ENCODE peak calls at places on chromosomes 6 and 20, in six cellular contexts. One of them, this sample, is unnamed.

GRCh38 chr6:10547809-10548208 is 26.7 kb downstream of the GCNT2 start:
- DNase-seq in GM12878: no peak
- DNase-seq in HepG2: no peak
- DNase-seq in HCT116: no peak
- DNase-seq in K562: no peak
- DNase-seq in H1: no peak
- DNase-seq in this sample: no peak

GRCh38 chr6:31658983-31659648 is 1.5 kb downstream of the C6orf47 start:
- DNase-seq in HCT116: no peak
- DNase-seq in GM12878: no peak
- DNase-seq in H1: no peak
- DNase-seq in K562: no peak
- DNase-seq in HepG2: no peak
- DNase-seq in this sample: no peak

GRCh38 chr6:104940881-104941693 is 15.8 kb upstream of the LIN28B start:
- DNase-seq in HCT116: no peak
- DNase-seq in GM12878: no peak
- DNase-seq in H1: peak; percentile 89
- DNase-seq in HepG2: peak; percentile 43
- DNase-seq in K562: peak; percentile 77
- DNase-seq in this sample: peak; percentile 79

GRCh38 chr6:42341221-42341620 is 110.5 kb downstream of the TRERF1 start:
- DNase-seq in HepG2: no peak
- DNase-seq in HCT116: no peak
- DNase-seq in H1: no peak
- DNase-seq in GM12878: no peak
- DNase-seq in K562: no peak
- DNase-seq in this sample: no peak

GRCh38 chr6:135145509-135145865 is 35.6 kb upstream of the MYB start:
- DNase-seq in K562: no peak
- DNase-seq in HepG2: no peak
- DNase-seq in GM12878: no peak
- DNase-seq in H1: no peak
- DNase-seq in HCT116: no peak
- DNase-seq in this sample: no peak

GRCh38 chr6:44056392-44057237 is 70.6 kb downstream of the MRPL14 start:
- DNase-seq in H1: no peak
- DNase-seq in HCT116: no peak
- DNase-seq in HepG2: no peak
- DNase-seq in K562: no peak
- DNase-seq in GM12878: no peak
- DNase-seq in this sample: no peak

GRCh38 chr6:49550413-49551125 is at the start of gene C6orf141:
- DNase-seq in HepG2: no peak
- DNase-seq in HCT116: peak; percentile 70
- DNase-seq in H1: peak; percentile 81
- DNase-seq in GM12878: no peak
- DNase-seq in K562: no peak
- DNase-seq in this sample: peak; percentile 83

GRCh38 chr20:62203378-62204030 is 16.6 kb downstream of the HRH3 start:
- DNase-seq in HCT116: no peak
- DNase-seq in K562: no peak
- DNase-seq in GM12878: no peak
- DNase-seq in HepG2: no peak
- DNase-seq in H1: no peak
- DNase-seq in this sample: no peak

GRCh38 chr6:31180500-31180899 is 10.0 kb upstream of the POU5F1 start:
- DNase-seq in GM12878: no peak
- DNase-seq in H1: peak; percentile 81
- DNase-seq in HepG2: no peak
- DNase-seq in HCT116: no peak
- DNase-seq in K562: no peak
- DNase-seq in this sample: peak; percentile 87

GRCh38 chr20:3661836-3662665 is 1.1 kb downstream of the GFRA4 start:
- DNase-seq in HepG2: no peak
- DNase-seq in H1: no peak
- DNase-seq in GM12878: no peak
- DNase-seq in K562: no peak
- DNase-seq in HCT116: no peak
- DNase-seq in this sample: no peak

GRCh38 chr20:41632896-41633295 is 14.7 kb upstream of the CHD6 start:
- DNase-seq in HepG2: no peak
- DNase-seq in K562: no peak
- DNase-seq in H1: no peak
- DNase-seq in HCT116: no peak
- DNase-seq in GM12878: no peak
- DNase-seq in this sample: no peak

GRCh38 chr20:38167466-38167850 is 2.4 kb upstream of the TGM2 start:
- DNase-seq in HepG2: no peak
- DNase-seq in K562: no peak
- DNase-seq in H1: no peak
- DNase-seq in HCT116: no peak
- DNase-seq in GM12878: no peak
- DNase-seq in this sample: no peak

GRCh38 chr20:38166707-38167233 is 1.7 kb upstream of the TGM2 start:
- DNase-seq in GM12878: no peak
- DNase-seq in K562: no peak
- DNase-seq in HepG2: no peak
- DNase-seq in HCT116: no peak
- DNase-seq in H1: no peak
- DNase-seq in this sample: no peak

GRCh38 chr20:38169636-38170035 is 4.6 kb upstream of the TGM2 start:
- DNase-seq in K562: no peak
- DNase-seq in HCT116: no peak
- DNase-seq in HepG2: no peak
- DNase-seq in H1: no peak
- DNase-seq in GM12878: no peak
- DNase-seq in this sample: no peak

GRCh38 chr20:38168791-38169589 is 3.9 kb upstream of the TGM2 start:
- DNase-seq in HCT116: no peak
- DNase-seq in HepG2: peak; percentile 52
- DNase-seq in GM12878: no peak
- DNase-seq in H1: no peak
- DNase-seq in K562: no peak
- DNase-seq in this sample: no peak

DNA sequence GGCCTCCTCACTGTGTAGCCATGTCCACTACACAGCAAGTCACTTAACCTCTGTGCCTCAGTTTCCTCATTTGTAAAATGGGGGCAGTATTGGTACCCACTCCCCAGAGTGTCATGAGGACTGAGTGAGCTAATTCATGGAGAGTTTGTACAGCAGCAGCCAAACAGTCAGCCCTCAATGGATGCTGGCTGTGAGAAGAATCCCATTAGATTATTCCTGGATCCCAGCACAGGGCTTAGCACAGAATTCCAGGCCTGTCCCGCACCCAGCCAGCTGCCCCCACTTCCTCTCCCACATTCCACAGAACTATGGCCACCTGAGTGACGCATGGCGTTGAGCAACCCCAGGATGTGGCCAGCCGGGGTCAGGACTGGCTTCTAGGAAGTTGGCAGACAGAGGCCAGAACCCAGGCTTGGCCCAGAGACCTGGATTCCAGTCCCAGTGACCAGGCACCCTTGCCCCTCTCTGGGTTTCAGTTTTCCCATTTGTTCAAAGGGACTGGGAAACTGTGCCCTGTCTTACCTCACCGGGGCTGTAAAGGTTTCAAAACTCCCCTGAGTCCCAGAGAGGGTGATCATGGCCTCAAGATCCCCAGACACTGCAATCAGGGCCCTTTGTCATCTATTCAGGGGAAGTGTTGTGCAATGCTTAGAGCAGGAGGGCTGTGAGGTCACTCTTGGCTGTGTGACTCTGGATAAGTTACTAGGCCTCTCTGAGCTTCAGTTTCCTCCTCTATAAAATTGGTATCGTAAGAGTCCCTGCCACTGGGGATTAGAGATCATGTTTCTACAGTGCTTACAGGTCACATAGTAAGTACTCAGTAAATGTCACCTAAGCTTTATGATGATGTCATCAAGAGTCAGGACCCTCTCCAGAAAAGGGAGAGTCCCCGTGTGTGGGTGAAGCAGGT is 3.0 kb upstream of the TGM2 start:
- DNase-seq in H1: no peak
- DNase-seq in HCT116: no peak
- DNase-seq in GM12878: no peak
- DNase-seq in HepG2: peak; percentile 92
- DNase-seq in K562: no peak
- DNase-seq in this sample: no peak
- TF ChIP-seq ATF3 in H1: no peak
- TF ChIP-seq ATF3 in HCT116: no peak
- TF ChIP-seq ATF3 in GM12878: no peak
- TF ChIP-seq ATF3 in HepG2: peak; percentile 86
- TF ChIP-seq ATF3 in K562: no peak
- TF ChIP-seq ATF3 in this sample: no peak

GRCh38 chr6:145963216-145964068 is 716 bp downstream of the SHPRH start:
- DNase-seq in HCT116: peak; percentile 1
- DNase-seq in GM12878: peak; percentile 8
- DNase-seq in H1: no peak
- DNase-seq in K562: peak; percentile 55
- DNase-seq in HepG2: no peak
- DNase-seq in this sample: peak; percentile 51
- TF ChIP-seq ATF3 in HCT116: no peak
- TF ChIP-seq ATF3 in GM12878: no peak
- TF ChIP-seq ATF3 in H1: no peak
- TF ChIP-seq ATF3 in K562: no peak
- TF ChIP-seq ATF3 in HepG2: no peak
- TF ChIP-seq ATF3 in this sample: no peak

GRCh38 chr6:63739094-63739687 is 103.6 kb downstream of the PHF3 start:
- DNase-seq in HepG2: peak; percentile 87
- DNase-seq in HCT116: no peak
- DNase-seq in GM12878: no peak
- DNase-seq in H1: no peak
- DNase-seq in K562: no peak
- DNase-seq in this sample: no peak

GRCh38 chr6:63743691-63744090 is 108.1 kb downstream of the PHF3 start:
- DNase-seq in GM12878: no peak
- DNase-seq in HepG2: no peak
- DNase-seq in HCT116: no peak
- DNase-seq in K562: no peak
- DNase-seq in H1: no peak
- DNase-seq in this sample: no peak

GRCh38 chr6:63740709-63741108 is 105.1 kb downstream of the PHF3 start:
- DNase-seq in K562: no peak
- DNase-seq in HCT116: peak; percentile 65
- DNase-seq in GM12878: no peak
- DNase-seq in H1: no peak
- DNase-seq in HepG2: no peak
- DNase-seq in this sample: no peak

GRCh38 chr6:63744810-63745209 is 109.2 kb downstream of the PHF3 start:
- DNase-seq in HCT116: no peak
- DNase-seq in K562: no peak
- DNase-seq in H1: no peak
- DNase-seq in HepG2: no peak
- DNase-seq in GM12878: no peak
- DNase-seq in this sample: no peak

DNA sequence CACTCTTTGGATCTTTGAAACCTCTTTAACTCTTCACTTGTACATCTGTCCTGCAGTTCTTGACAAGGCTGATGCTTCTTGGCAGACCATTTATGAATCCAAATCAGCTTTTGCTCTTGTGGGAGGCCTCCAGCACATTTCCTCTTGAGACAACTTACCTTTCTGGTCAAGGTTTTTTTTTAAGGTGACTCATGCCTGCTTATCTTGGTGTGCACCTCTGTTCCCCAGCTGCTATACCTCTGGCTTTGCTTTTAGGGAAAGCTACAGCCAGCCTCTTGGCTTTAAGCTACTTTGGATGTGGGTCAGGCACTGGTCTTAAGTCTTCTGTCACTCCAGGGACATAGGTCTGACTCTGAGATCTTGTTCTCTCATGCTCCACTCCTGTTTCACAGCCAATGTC is 106.5 kb downstream of the PHF3 start:
- DNase-seq in HCT116: no peak
- DNase-seq in HepG2: no peak
- DNase-seq in K562: no peak
- DNase-seq in GM12878: no peak
- DNase-seq in H1: no peak
- DNase-seq in this sample: no peak
- TF ChIP-seq ATF3 in HCT116: no peak
- TF ChIP-seq ATF3 in HepG2: no peak
- TF ChIP-seq ATF3 in K562: no peak
- TF ChIP-seq ATF3 in GM12878: no peak
- TF ChIP-seq ATF3 in H1: no peak
- TF ChIP-seq ATF3 in this sample: no peak

DNA sequence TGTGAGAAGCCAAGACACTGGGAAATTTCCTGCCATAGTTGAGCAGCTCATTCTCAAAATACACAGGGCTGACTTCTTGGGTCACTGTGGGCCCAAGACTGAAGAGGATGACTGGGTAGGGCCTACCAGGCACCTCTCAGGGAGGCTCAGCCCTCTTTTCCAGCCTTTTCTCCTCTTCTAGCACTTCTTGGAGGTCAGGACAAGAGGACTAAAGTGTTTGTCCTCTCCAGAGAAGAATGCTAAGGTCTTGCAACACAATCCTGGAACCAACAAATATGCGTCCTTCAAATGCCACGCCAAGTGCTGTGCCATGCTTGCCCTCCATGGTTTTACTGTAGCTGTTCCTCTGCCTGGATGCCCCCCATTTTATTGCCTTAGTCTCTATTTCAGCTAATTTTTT is 3.3 kb upstream of the LRRN4 start:
- DNase-seq in HCT116: no peak
- DNase-seq in K562: no peak
- DNase-seq in HepG2: no peak
- DNase-seq in H1: no peak
- DNase-seq in GM12878: no peak
- DNase-seq in this sample: no peak
- TF ChIP-seq ATF3 in HCT116: no peak
- TF ChIP-seq ATF3 in K562: no peak
- TF ChIP-seq ATF3 in HepG2: no peak
- TF ChIP-seq ATF3 in H1: no peak
- TF ChIP-seq ATF3 in GM12878: no peak
- TF ChIP-seq ATF3 in this sample: no peak

DNA sequence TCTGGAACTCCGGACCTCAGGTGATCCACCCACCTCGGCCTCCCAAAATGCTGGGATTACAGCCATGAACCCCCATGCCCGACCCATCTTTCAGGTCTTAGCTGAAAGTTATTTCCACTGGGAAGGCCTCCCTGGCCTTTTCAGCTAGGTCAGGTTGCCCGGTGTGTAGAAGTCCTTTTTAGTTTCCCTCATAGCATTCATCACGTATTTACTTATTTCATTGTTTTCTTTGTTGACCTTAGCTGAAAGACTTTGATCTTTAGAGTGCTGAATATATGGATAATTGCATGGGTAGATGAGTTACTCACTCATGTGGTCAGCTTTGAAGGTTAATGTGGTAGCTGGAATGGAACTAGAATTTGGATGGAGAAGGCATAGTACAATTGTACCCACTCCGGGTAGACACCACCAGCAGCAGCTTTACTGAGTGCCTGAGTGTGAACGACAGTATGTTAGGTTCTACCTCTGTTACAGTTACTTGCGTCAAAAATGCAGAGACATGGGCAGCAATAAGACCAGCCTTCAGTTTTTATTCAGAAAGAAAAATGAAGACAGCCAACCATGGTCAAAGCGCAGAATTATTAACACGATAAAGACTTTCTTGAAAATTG is 9.1 kb downstream of the KIZ start:
- DNase-seq in HepG2: peak; percentile 100
- DNase-seq in GM12878: no peak
- DNase-seq in H1: no peak
- DNase-seq in HCT116: no peak
- DNase-seq in K562: no peak
- DNase-seq in this sample: no peak
- TF ChIP-seq ATF3 in HepG2: peak; percentile 76
- TF ChIP-seq ATF3 in GM12878: no peak
- TF ChIP-seq ATF3 in H1: no peak
- TF ChIP-seq ATF3 in HCT116: no peak
- TF ChIP-seq ATF3 in K562: no peak
- TF ChIP-seq ATF3 in this sample: no peak